ENCODE peak calls at places on chromosome 1, in nine cellular contexts. One of them, this sample, is unnamed.

GRCh38 chr1:54498383-54499096 is 49.5 kb upstream of the ACOT11 start:
- DNase-seq in transverse colon: no peak
- DNase-seq in CD8-positive, alpha-beta T cell: no peak
- DNase-seq in foreskin fibroblast: no peak
- DNase-seq in heart left ventricle: no peak
- DNase-seq in A549: no peak
- DNase-seq in endothelial cell: no peak
- DNase-seq in dorsolateral prefrontal cortex: peak
- DNase-seq in GM20000: no peak
- DNase-seq in this sample: no peak

GRCh38 chr1:219350621-219351020 is 176.9 kb downstream of the LYPLAL1 start:
- DNase-seq in foreskin fibroblast: peak
- DNase-seq in transverse colon: no peak
- DNase-seq in heart left ventricle: no peak
- DNase-seq in CD8-positive, alpha-beta T cell: no peak
- DNase-seq in GM20000: no peak
- DNase-seq in dorsolateral prefrontal cortex: no peak
- DNase-seq in endothelial cell: no peak
- DNase-seq in A549: no peak
- DNase-seq in this sample: no peak

GRCh38 chr1:35222322-35223108 is 29.6 kb upstream of the SFPQ start:
- DNase-seq in endothelial cell: no peak
- DNase-seq in GM20000: no peak
- DNase-seq in heart left ventricle: no peak
- DNase-seq in foreskin fibroblast: peak
- DNase-seq in dorsolateral prefrontal cortex: no peak
- DNase-seq in transverse colon: no peak
- DNase-seq in CD8-positive, alpha-beta T cell: no peak
- DNase-seq in A549: no peak
- DNase-seq in this sample: no peak

GRCh38 chr1:165661691-165662090 is 30.7 kb downstream of the MGST3 start:
- DNase-seq in transverse colon: no peak
- DNase-seq in CD8-positive, alpha-beta T cell: no peak
- DNase-seq in A549: no peak
- DNase-seq in dorsolateral prefrontal cortex: no peak
- DNase-seq in endothelial cell: no peak
- DNase-seq in heart left ventricle: no peak
- DNase-seq in GM20000: no peak
- DNase-seq in foreskin fibroblast: peak
- DNase-seq in this sample: no peak

GRCh38 chr1:14679027-14679688 is 80.7 kb downstream of the KAZN start:
- DNase-seq in GM20000: no peak
- DNase-seq in foreskin fibroblast: no peak
- DNase-seq in transverse colon: no peak
- DNase-seq in dorsolateral prefrontal cortex: no peak
- DNase-seq in heart left ventricle: no peak
- DNase-seq in A549: no peak
- DNase-seq in endothelial cell: no peak
- DNase-seq in CD8-positive, alpha-beta T cell: no peak
- DNase-seq in this sample: no peak

GRCh38 chr1:59601032-59601431 is 213.7 kb upstream of the HOOK1 start:
- DNase-seq in transverse colon: peak
- DNase-seq in CD8-positive, alpha-beta T cell: no peak
- DNase-seq in endothelial cell: no peak
- DNase-seq in foreskin fibroblast: peak
- DNase-seq in GM20000: no peak
- DNase-seq in heart left ventricle: peak
- DNase-seq in dorsolateral prefrontal cortex: peak
- DNase-seq in A549: no peak
- DNase-seq in this sample: no peak

GRCh38 chr1:150387200-150387599 is 23.3 kb downstream of the RPRD2 start:
- DNase-seq in dorsolateral prefrontal cortex: no peak
- DNase-seq in heart left ventricle: no peak
- DNase-seq in foreskin fibroblast: peak
- DNase-seq in transverse colon: no peak
- DNase-seq in endothelial cell: no peak
- DNase-seq in GM20000: no peak
- DNase-seq in CD8-positive, alpha-beta T cell: no peak
- DNase-seq in A549: no peak
- DNase-seq in this sample: no peak

GRCh38 chr1:156875067-156875615 is 14.5 kb downstream of the NTRK1 start:
- DNase-seq in endothelial cell: no peak
- DNase-seq in foreskin fibroblast: no peak
- DNase-seq in dorsolateral prefrontal cortex: no peak
- DNase-seq in GM20000: no peak
- DNase-seq in A549: no peak
- DNase-seq in CD8-positive, alpha-beta T cell: no peak
- DNase-seq in transverse colon: no peak
- DNase-seq in heart left ventricle: no peak
- DNase-seq in this sample: no peak

GRCh38 chr1:160078392-160079195 is 2.7 kb upstream of the KCNJ9 start:
- DNase-seq in heart left ventricle: no peak
- DNase-seq in foreskin fibroblast: peak
- DNase-seq in endothelial cell: peak
- DNase-seq in dorsolateral prefrontal cortex: no peak
- DNase-seq in transverse colon: peak
- DNase-seq in CD8-positive, alpha-beta T cell: peak
- DNase-seq in A549: peak
- DNase-seq in GM20000: peak
- DNase-seq in this sample: no peak

GRCh38 chr1:1891349-1892078 is 627 bp upstream of the GNB1 start:
- DNase-seq in transverse colon: peak
- DNase-seq in A549: peak
- DNase-seq in GM20000: peak
- DNase-seq in foreskin fibroblast: peak
- DNase-seq in dorsolateral prefrontal cortex: peak
- DNase-seq in heart left ventricle: peak
- DNase-seq in endothelial cell: peak
- DNase-seq in CD8-positive, alpha-beta T cell: peak
- DNase-seq in this sample: peak

GRCh38 chr1:31551206-31551605 is 25.1 kb upstream of the TINAGL1 start:
- DNase-seq in foreskin fibroblast: no peak
- DNase-seq in dorsolateral prefrontal cortex: no peak
- DNase-seq in CD8-positive, alpha-beta T cell: no peak
- DNase-seq in endothelial cell: no peak
- DNase-seq in GM20000: no peak
- DNase-seq in A549: no peak
- DNase-seq in heart left ventricle: no peak
- DNase-seq in transverse colon: no peak
- DNase-seq in this sample: no peak

GRCh38 chr1:37392051-37392450 is 82.3 kb upstream of the ZC3H12A start:
- DNase-seq in dorsolateral prefrontal cortex: no peak
- DNase-seq in heart left ventricle: no peak
- DNase-seq in CD8-positive, alpha-beta T cell: no peak
- DNase-seq in transverse colon: no peak
- DNase-seq in foreskin fibroblast: no peak
- DNase-seq in GM20000: no peak
- DNase-seq in A549: no peak
- DNase-seq in endothelial cell: no peak
- DNase-seq in this sample: no peak

GRCh38 chr1:96554364-96554763 is 167.2 kb upstream of the PTBP2 start:
- DNase-seq in foreskin fibroblast: no peak
- DNase-seq in dorsolateral prefrontal cortex: no peak
- DNase-seq in transverse colon: no peak
- DNase-seq in endothelial cell: no peak
- DNase-seq in heart left ventricle: no peak
- DNase-seq in GM20000: no peak
- DNase-seq in A549: no peak
- DNase-seq in CD8-positive, alpha-beta T cell: no peak
- DNase-seq in this sample: no peak

GRCh38 chr1:22578732-22579361 is 15.6 kb downstream of the EPHA8 start:
- DNase-seq in dorsolateral prefrontal cortex: no peak
- DNase-seq in heart left ventricle: no peak
- DNase-seq in CD8-positive, alpha-beta T cell: no peak
- DNase-seq in GM20000: no peak
- DNase-seq in endothelial cell: no peak
- DNase-seq in foreskin fibroblast: no peak
- DNase-seq in A549: no peak
- DNase-seq in transverse colon: no peak
- DNase-seq in this sample: no peak

GRCh38 chr1:160629286-160630210 is 17.3 kb downstream of the SLAMF1 start:
- DNase-seq in foreskin fibroblast: no peak
- DNase-seq in GM20000: no peak
- DNase-seq in CD8-positive, alpha-beta T cell: peak
- DNase-seq in endothelial cell: no peak
- DNase-seq in A549: no peak
- DNase-seq in heart left ventricle: peak
- DNase-seq in transverse colon: peak
- DNase-seq in dorsolateral prefrontal cortex: no peak
- DNase-seq in this sample: no peak

GRCh38 chr1:25064465-25065238 is 134.6 kb upstream of the RUNX3 start:
- DNase-seq in heart left ventricle: no peak
- DNase-seq in CD8-positive, alpha-beta T cell: peak
- DNase-seq in endothelial cell: no peak
- DNase-seq in transverse colon: no peak
- DNase-seq in dorsolateral prefrontal cortex: no peak
- DNase-seq in foreskin fibroblast: no peak
- DNase-seq in A549: no peak
- DNase-seq in GM20000: no peak
- DNase-seq in this sample: no peak

DNA sequence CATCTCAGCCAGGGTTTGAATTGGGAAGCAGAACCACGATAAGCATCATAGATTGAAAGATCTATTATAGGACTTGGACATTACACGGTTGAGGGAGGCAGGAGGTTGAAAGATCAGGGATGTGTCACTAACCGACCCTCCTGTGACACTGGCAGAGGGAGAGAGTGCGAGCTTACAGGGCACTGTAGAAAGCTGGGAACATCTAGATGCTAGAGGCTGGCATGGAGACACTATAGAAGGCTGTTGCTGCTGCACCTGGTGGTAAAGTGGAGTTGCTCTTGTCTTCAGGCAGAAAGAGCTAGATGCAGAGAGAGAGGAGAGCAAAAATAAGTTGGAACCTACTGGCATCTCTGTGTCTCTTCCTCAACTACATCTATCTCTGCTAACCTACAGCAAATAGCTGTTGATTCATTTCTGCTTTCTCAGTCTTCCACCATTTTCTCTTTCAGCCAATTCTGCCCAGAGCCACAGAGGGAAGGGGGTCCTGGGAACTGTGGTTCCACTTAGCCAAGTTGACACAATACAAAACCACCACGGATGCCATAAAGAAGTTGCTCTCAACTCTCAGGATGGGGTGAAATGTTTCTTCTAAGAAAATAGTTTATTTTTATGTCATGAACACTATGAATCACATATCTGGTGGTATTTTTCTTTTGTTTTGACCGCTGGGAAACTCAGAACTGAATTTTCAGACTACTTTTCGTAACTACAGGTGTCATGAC is 155.9 kb downstream of the ZNF281 start:
- DNase-seq in dorsolateral prefrontal cortex: no peak
- DNase-seq in GM20000: peak
- DNase-seq in heart left ventricle: no peak
- DNase-seq in endothelial cell: no peak
- DNase-seq in transverse colon: no peak
- DNase-seq in foreskin fibroblast: no peak
- DNase-seq in CD8-positive, alpha-beta T cell: no peak
- DNase-seq in A549: no peak
- DNase-seq in this sample: no peak
- TF ChIP-seq CTCF in dorsolateral prefrontal cortex: no peak
- TF ChIP-seq CTCF in GM20000: no peak
- TF ChIP-seq CTCF in heart left ventricle: no peak
- TF ChIP-seq CTCF in endothelial cell: no peak
- TF ChIP-seq CTCF in transverse colon: no peak
- TF ChIP-seq CTCF in foreskin fibroblast: no peak
- TF ChIP-seq CTCF in CD8-positive, alpha-beta T cell: no peak
- TF ChIP-seq CTCF in A549: no peak
- TF ChIP-seq CTCF in this sample: no peak

DNA sequence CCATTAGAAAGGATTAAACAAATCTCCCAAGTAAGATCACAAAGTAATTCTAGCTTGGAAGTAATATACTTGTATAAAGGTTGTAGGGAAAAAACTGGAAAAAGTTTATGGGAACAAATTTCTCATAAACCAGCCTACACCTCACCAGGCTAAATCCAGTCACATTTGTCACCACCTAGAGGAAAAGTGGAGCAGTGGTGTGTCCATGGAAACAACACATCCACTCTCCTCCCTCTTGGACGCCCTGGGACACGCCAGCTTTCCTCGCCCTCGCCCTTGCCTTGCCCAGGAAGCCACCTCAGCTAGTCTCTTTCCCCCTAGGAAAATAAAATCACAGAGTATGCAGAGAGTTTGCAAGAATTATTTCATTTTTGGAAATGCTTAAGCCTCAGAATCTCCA is 2.2 kb downstream of the PALMD start:
- DNase-seq in endothelial cell: no peak
- DNase-seq in A549: peak
- DNase-seq in foreskin fibroblast: no peak
- DNase-seq in CD8-positive, alpha-beta T cell: no peak
- DNase-seq in dorsolateral prefrontal cortex: no peak
- DNase-seq in GM20000: no peak
- DNase-seq in transverse colon: no peak
- DNase-seq in heart left ventricle: peak
- DNase-seq in this sample: no peak
- TF ChIP-seq CTCF in endothelial cell: no peak
- TF ChIP-seq CTCF in A549: peak
- TF ChIP-seq CTCF in foreskin fibroblast: no peak
- TF ChIP-seq CTCF in CD8-positive, alpha-beta T cell: no peak
- TF ChIP-seq CTCF in dorsolateral prefrontal cortex: no peak
- TF ChIP-seq CTCF in GM20000: no peak
- TF ChIP-seq CTCF in transverse colon: no peak
- TF ChIP-seq CTCF in heart left ventricle: peak
- TF ChIP-seq CTCF in this sample: peak

DNA sequence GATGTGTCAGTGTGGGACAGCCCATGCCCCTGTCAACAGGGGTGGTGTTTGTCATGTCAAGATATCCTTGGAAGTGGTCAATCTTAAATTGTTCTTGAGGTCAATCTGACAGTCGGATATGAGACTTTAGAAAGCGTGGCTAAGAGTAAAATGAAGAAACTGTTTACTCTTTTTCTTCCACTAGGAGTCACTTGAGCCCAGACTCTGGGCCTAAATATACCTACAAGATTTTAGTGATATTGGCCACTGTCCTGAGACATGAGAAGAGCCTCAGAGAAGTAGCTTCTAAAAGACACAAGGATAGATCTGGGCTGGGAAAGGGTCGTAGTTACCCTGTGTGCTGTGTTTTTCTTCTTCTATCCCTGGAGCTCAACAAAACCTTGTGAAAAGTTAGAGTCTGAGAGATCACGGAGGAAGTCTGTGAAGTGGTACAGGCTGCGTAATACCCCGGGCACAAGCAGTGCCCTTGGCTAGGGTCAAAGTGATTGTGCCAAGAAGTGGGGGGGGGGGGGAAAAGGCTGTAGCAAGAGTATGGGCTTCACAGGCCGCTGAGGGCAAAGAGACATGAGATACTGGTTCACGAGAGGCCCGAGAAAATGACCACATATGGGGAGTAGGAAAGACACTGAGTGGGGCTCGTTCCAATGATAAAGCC is 355.2 kb upstream of the GREM2 start:
- DNase-seq in dorsolateral prefrontal cortex: no peak
- DNase-seq in foreskin fibroblast: peak
- DNase-seq in GM20000: no peak
- DNase-seq in endothelial cell: no peak
- DNase-seq in transverse colon: no peak
- DNase-seq in A549: no peak
- DNase-seq in CD8-positive, alpha-beta T cell: no peak
- DNase-seq in heart left ventricle: no peak
- DNase-seq in this sample: no peak
- TF ChIP-seq CTCF in dorsolateral prefrontal cortex: no peak
- TF ChIP-seq CTCF in foreskin fibroblast: no peak
- TF ChIP-seq CTCF in GM20000: no peak
- TF ChIP-seq CTCF in endothelial cell: peak
- TF ChIP-seq CTCF in transverse colon: peak
- TF ChIP-seq CTCF in A549: peak
- TF ChIP-seq CTCF in CD8-positive, alpha-beta T cell: no peak
- TF ChIP-seq CTCF in heart left ventricle: no peak
- TF ChIP-seq CTCF in this sample: peak

GRCh38 chr1:110390096-110390495 is 730 bp downstream of the SLC16A4 start:
- DNase-seq in A549: peak
- DNase-seq in CD8-positive, alpha-beta T cell: no peak
- DNase-seq in dorsolateral prefrontal cortex: no peak
- DNase-seq in foreskin fibroblast: peak
- DNase-seq in endothelial cell: no peak
- DNase-seq in GM20000: no peak
- DNase-seq in transverse colon: peak
- DNase-seq in heart left ventricle: peak
- DNase-seq in this sample: no peak
- TF ChIP-seq CTCF in A549: no peak
- TF ChIP-seq CTCF in CD8-positive, alpha-beta T cell: no peak
- TF ChIP-seq CTCF in dorsolateral prefrontal cortex: no peak
- TF ChIP-seq CTCF in foreskin fibroblast: peak
- TF ChIP-seq CTCF in endothelial cell: no peak
- TF ChIP-seq CTCF in GM20000: no peak
- TF ChIP-seq CTCF in transverse colon: no peak
- TF ChIP-seq CTCF in heart left ventricle: no peak
- TF ChIP-seq CTCF in this sample: no peak